ENCODE peak calls at places on chromosomes 5 and 9, in six cellular contexts. I, E, J, S, O and A are unnamed samples.

GRCh38 chr9:18393340-18394130 is 80.4 kb upstream of the ADAMTSL1 start:
- DNase-seq in I (peak), E (peak), J (no peak), S (peak), O (no peak), A (peak)

GRCh38 chr9:113221003-113221799 is at the start of the genes FKBP15 and SLC31A1:
- DNase-seq in I (peak), E (peak), J (peak), S (peak), O (peak), A (peak)

GRCh38 chr5:134506054-134507039 is 19.1 kb upstream of the JADE2 start:
- DNase-seq in I (peak), E (peak), J (peak), S (no peak), O (peak), A (no peak)

GRCh38 chr9:134157378-134157885 is 6.9 kb downstream of the RNU6ATAC start:
- DNase-seq in I (no peak), E (no peak), J (no peak), S (no peak), O (peak), A (no peak)

GRCh38 chr5:22938373-22938772 is 85.2 kb upstream of the CDH12 start:
- DNase-seq in I (no peak), E (no peak), J (no peak), S (no peak), O (no peak), A (no peak)

GRCh38 chr5:7094626-7095025 is 301.3 kb upstream of the ADCY2 start:
- DNase-seq in I (no peak), E (no peak), J (peak), S (no peak), O (no peak), A (no peak)

GRCh38 chr5:1108865-1109174 is 3.0 kb downstream of the SLC12A7 start:
- DNase-seq in I (no peak), E (no peak), J (no peak), S (no peak), O (no peak), A (no peak)

GRCh38 chr9:76401176-76401575 is 7.0 kb upstream of the RFK start:
- DNase-seq in I (no peak), E (no peak), J (no peak), S (no peak), O (no peak), A (no peak)

GRCh38 chr9:1002678-1003077 is 26.2 kb downstream of the DMRT3 start:
- DNase-seq in I (no peak), E (no peak), J (no peak), S (no peak), O (no peak), A (no peak)

GRCh38 chr5:39314591-39314990 is 49.7 kb downstream of the C9 start:
- DNase-seq in I (peak), E (no peak), J (no peak), S (no peak), O (no peak), A (no peak)
- TF ChIP-seq CTCF in I (no peak), E (no peak), J (no peak), S (no peak), O (no peak), A (no peak)

DNA sequence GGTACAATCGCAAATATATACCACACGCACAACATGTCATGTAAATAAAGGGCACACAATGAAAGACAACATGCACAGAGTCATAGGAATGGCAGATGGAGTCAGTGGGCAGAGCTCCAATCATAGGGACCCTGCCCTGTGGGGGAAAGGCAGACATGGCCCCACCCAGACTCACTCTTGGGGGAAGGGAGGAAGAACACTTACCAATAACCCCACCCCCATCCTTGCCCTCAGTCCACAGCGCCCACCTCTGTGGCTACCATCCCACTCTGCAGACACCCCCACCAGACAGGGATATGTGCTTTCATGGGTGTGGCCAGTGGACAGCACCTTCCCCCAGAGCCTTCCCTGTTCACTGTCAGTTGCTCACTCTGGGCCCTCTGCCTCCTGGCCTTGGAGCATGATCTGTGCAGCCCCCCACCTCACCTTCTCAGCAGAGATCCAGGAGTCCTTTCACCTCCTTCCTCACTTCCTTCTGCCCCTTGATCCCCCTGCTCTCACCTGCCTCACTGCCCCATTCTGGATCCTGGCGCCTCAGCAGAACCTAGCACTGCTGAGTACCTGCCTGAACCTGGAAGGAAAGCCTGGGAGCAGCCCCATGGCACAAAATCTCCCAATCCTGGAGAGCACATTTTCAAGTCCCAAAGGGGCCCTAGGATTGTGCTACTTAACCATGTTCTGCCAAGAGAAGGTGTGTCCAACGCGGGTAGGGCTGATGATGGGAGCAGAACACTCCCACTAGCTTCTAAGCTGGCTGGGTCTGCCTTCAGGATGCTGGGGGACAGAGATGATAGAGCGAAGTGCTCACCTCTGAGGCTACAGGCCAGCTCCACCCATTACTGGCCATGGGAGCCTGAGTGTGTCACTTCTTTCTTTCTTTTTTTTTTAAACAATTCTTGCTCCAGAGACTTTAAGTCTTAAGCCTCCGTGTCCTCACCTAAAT is 1.5 kb upstream of the PHF19 start:
- DNase-seq in I (no peak), E (no peak), J (no peak), S (no peak), O (no peak), A (no peak)
- TF ChIP-seq POLR2A in I (no peak), E (no peak), J (no peak), S (no peak), O (no peak), A (no peak)

DNA sequence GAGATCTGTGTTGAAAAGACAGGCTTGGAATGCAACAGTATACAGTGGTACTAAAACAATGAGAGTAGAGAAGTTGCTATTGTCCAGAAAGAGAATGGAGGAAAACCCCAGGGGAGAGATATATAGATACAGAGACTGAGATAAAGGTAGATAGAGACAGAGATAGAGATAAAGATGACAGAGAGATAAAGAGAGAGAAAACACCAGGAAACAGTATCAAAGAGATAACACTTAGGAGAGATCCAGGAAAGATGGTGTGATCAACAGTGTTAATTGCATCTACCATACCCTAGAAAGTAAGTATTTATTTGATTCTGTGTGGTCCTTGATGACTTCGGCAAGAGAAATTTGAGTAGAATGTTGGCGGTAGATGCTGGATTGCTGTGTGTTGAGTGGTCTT is 461.8 kb upstream of the RIOK2 start:
- DNase-seq in I (no peak), E (no peak), J (no peak), S (no peak), O (no peak), A (no peak)
- H3K27ac ChIP-seq in I (no peak), E (no peak), J (no peak), S (no peak), O (no peak), A (no peak)

GRCh38 chr5:80935811-80936385 is 24.3 kb upstream of the RASGRF2 start:
- DNase-seq in I (no peak), E (no peak), J (no peak), S (no peak), O (no peak), A (no peak)
- TF ChIP-seq CTCF in I (no peak), E (no peak), J (peak), S (no peak), O (no peak), A (no peak)

GRCh38 chr5:139425497-139425896 is 13.8 kb downstream of the DNAJC18 start:
- DNase-seq in I (no peak), E (no peak), J (no peak), S (no peak), O (no peak), A (no peak)

GRCh38 chr5:139419793-139420192 is 15.9 kb upstream of the SPATA24 start:
- DNase-seq in I (no peak), E (no peak), J (no peak), S (no peak), O (no peak), A (no peak)

GRCh38 chr5:139419226-139419625 is 15.3 kb upstream of the SPATA24 start:
- DNase-seq in I (no peak), E (no peak), J (no peak), S (no peak), O (no peak), A (no peak)

GRCh38 chr5:139418804-139419203 is 14.9 kb upstream of the SPATA24 start:
- DNase-seq in I (no peak), E (no peak), J (no peak), S (no peak), O (no peak), A (no peak)

GRCh38 chr5:139422307-139422893 is 16.9 kb downstream of the DNAJC18 start:
- DNase-seq in I (peak), E (no peak), J (peak), S (no peak), O (no peak), A (peak)
- TF ChIP-seq POLR2A in I (no peak), E (no peak), J (no peak), S (no peak), O (no peak), A (no peak)

DNA sequence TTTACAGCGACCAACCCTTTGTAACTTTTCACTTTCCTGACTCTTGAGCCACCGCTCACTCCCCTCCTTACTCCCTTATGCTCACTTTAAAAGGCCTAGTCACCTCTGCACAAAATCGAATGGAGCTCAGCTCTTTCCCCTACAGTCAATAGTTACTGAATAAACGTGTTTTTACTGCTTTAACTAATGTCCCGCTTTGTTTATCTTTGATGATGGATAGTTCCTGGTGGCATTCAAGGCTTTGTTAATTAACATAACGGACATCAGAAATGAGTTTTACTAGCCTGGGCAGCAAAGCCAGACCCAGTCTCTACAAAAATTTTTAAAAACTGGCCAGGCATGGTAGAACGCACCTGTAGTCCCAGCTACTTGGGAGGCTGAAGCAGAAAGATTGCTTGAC is 5.0 kb downstream of the SERINC5 start:
- DNase-seq in I (no peak), E (no peak), J (no peak), S (no peak), O (no peak), A (no peak)
- H3K27ac ChIP-seq in I (no peak), E (no peak), J (no peak), S (no peak), O (no peak), A (peak)

DNA sequence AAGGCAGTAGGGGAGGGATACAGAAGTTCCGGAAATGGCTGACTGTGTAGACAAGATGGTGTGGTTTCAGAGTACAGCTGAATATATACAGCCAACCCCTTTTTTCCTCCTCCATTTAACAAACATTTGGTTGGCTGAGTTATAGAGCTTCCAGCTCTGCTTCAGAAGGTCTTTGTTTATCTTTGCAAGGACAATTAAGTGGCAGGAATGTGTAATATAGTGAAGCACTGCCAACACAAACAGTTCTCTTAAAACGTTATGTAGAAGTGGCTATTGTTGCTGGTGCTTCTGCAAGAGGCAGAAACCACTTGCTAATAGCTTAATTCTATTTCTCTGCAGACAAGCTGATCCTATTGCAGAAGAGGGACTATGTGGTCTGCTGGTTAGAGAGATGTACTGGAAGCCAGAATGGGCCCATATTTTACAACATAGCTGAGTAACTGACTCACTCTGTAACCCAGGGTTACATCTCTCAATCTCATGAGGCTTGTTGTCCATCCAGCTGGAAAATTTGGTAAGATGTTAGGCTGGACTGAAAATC is 62.7 kb upstream of the OSMR start:
- DNase-seq in I (peak), E (no peak), J (no peak), S (no peak), O (no peak), A (no peak)
- TF ChIP-seq CTCF in I (no peak), E (no peak), J (no peak), S (no peak), O (peak), A (no peak)

GRCh38 chr9:129568560-129569505 is 52.1 kb downstream of the C9orf50 start:
- DNase-seq in I (peak), E (peak), J (peak), S (peak), O (peak), A (no peak)

GRCh38 chr9:129566563-129567266 is 54.2 kb downstream of the C9orf50 start:
- DNase-seq in I (no peak), E (no peak), J (no peak), S (no peak), O (no peak), A (no peak)

GRCh38 chr9:129567329-129567728 is 53.6 kb downstream of the C9orf50 start:
- DNase-seq in I (no peak), E (no peak), J (no peak), S (no peak), O (no peak), A (no peak)

GRCh38 chr9:129569506-129570449 is 51.1 kb downstream of the C9orf50 start:
- DNase-seq in I (peak), E (no peak), J (peak), S (no peak), O (no peak), A (no peak)

GRCh38 chr9:129567842-129568559 is 52.9 kb downstream of the C9orf50 start:
- DNase-seq in I (peak), E (peak), J (peak), S (peak), O (peak), A (no peak)
- TF ChIP-seq POLR2A in I (peak), E (no peak), J (no peak), S (peak), O (peak), A (no peak)

DNA sequence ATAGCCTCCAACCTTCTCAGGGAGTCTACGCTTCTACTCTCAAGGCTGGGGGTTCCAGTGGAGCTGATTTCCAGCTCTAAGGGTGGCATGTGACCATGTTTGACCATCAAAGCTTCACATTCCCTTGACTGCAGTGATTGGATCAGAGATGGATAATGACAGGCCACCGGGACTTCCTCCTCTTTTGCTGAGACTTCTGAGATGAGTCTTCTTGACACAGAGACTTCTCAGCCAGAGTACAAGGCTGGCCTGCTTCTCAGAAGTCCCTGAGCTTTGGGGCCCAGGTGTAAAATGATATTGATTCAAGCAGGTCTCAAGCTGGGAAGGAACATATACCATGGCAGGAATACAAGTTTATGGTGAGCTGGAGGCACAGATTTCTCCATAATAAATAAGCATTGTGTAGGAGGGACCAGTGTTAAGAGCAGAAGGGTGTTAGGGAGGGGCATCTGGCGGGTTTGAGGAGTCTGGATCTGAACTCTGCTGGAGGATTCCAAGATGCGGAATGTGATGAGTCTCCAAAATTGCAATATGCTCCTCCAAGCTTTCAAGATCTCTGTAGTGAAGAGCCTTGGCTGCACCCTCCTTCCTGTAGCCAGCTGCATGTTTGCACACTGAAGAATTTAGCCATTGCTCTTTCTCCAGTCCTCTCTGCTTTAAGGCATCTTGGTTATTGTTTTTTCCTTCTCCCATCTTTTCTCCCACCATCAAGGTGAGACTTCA is 41.7 kb upstream of the HSD17B4 start:
- DNase-seq in I (no peak), E (no peak), J (peak), S (no peak), O (no peak), A (no peak)
- H3K27ac ChIP-seq in I (no peak), E (no peak), J (no peak), S (no peak), O (no peak), A (no peak)